ENCODE peak calls at places on chromosomes 5 and 9, in four cellular contexts. One of them, this sample, is unnamed.
A peak's percentile ranks its signal among the peaks of the same experiment; 100 is the strongest.

GRCh38 chr5:91212336-91213092 is 170.6 kb downstream of the ARRDC3 start:
- DNase-seq in T-helper 1 cell: no peak
- DNase-seq in ACHN: no peak
- DNase-seq in esophagus squamous epithelium: no peak
- DNase-seq in this sample: no peak

GRCh38 chr5:73748510-73749410 is 122.8 kb downstream of the ARHGEF28 start:
- DNase-seq in T-helper 1 cell: no peak
- DNase-seq in ACHN: no peak
- DNase-seq in esophagus squamous epithelium: no peak
- DNase-seq in this sample: no peak

GRCh38 chr9:76757274-76757673 is 7.0 kb upstream of the PCA3 start:
- DNase-seq in T-helper 1 cell: no peak
- DNase-seq in ACHN: no peak
- DNase-seq in esophagus squamous epithelium: no peak
- DNase-seq in this sample: no peak

GRCh38 chr5:172533399-172534228 is 79.3 kb upstream of the SH3PXD2B start:
- DNase-seq in T-helper 1 cell: no peak
- DNase-seq in ACHN: no peak
- DNase-seq in esophagus squamous epithelium: no peak
- DNase-seq in this sample: no peak

GRCh38 chr5:79206541-79206940 is 29.4 kb upstream of the JMY start:
- DNase-seq in T-helper 1 cell: no peak
- DNase-seq in ACHN: no peak
- DNase-seq in esophagus squamous epithelium: no peak
- DNase-seq in this sample: no peak

GRCh38 chr9:118268046-118268445 is 563.8 kb downstream of the TLR4 start:
- DNase-seq in T-helper 1 cell: no peak
- DNase-seq in ACHN: no peak
- DNase-seq in esophagus squamous epithelium: no peak
- DNase-seq in this sample: no peak

GRCh38 chr5:153983885-153984284 is 54.8 kb downstream of the FAM114A2 start:
- DNase-seq in T-helper 1 cell: no peak
- DNase-seq in ACHN: no peak
- DNase-seq in esophagus squamous epithelium: no peak
- DNase-seq in this sample: no peak

GRCh38 chr9:89418882-89419641 is 78.9 kb downstream of the SEMA4D start:
- DNase-seq in T-helper 1 cell: peak; percentile 45
- DNase-seq in ACHN: no peak
- DNase-seq in esophagus squamous epithelium: no peak
- DNase-seq in this sample: peak; percentile 63

GRCh38 chr5:862367-863243 is 11.8 kb upstream of the ZDHHC11 start:
- DNase-seq in T-helper 1 cell: no peak
- DNase-seq in ACHN: peak; percentile 10
- DNase-seq in esophagus squamous epithelium: no peak
- DNase-seq in this sample: no peak

GRCh38 chr9:68869020-68869419 is 144.9 kb downstream of the PRKACG start:
- DNase-seq in T-helper 1 cell: no peak
- DNase-seq in ACHN: no peak
- DNase-seq in esophagus squamous epithelium: no peak
- DNase-seq in this sample: no peak

This sample was measured in T-helper 9 cell.